ENCODE peak calls at places on chromosomes 13 and 19, in nine cellular contexts. One of them, this sample, is unnamed.

GRCh38 chr13:102394158-102395053 is 7.4 kb downstream of the FGF14 start:
- DNase-seq in CD8-positive, alpha-beta T cell: peak
- DNase-seq in pancreas: peak
- DNase-seq in suprapubic skin: peak
- DNase-seq in heart left ventricle: peak
- DNase-seq in fibroblast of lung: peak
- DNase-seq in breast epithelium: peak
- DNase-seq in astrocyte of the spinal cord: peak
- DNase-seq in esophagus squamous epithelium: peak
- DNase-seq in this sample: peak

GRCh38 chr13:45336025-45336800 is 4.8 kb downstream of the TPT1 start:
- DNase-seq in CD8-positive, alpha-beta T cell: no peak
- DNase-seq in pancreas: no peak
- DNase-seq in suprapubic skin: no peak
- DNase-seq in heart left ventricle: no peak
- DNase-seq in fibroblast of lung: no peak
- DNase-seq in breast epithelium: no peak
- DNase-seq in astrocyte of the spinal cord: no peak
- DNase-seq in esophagus squamous epithelium: no peak
- DNase-seq in this sample: no peak

GRCh38 chr19:4139614-4140236 is 13.7 kb upstream of the CREB3L3 start:
- DNase-seq in CD8-positive, alpha-beta T cell: peak
- DNase-seq in pancreas: peak
- DNase-seq in suprapubic skin: peak
- DNase-seq in heart left ventricle: peak
- DNase-seq in fibroblast of lung: peak
- DNase-seq in breast epithelium: peak
- DNase-seq in astrocyte of the spinal cord: peak
- DNase-seq in esophagus squamous epithelium: no peak
- DNase-seq in this sample: no peak

GRCh38 chr19:11480927-11481776 is at the start of gene ELAVL3:
- DNase-seq in CD8-positive, alpha-beta T cell: no peak
- DNase-seq in pancreas: no peak
- DNase-seq in suprapubic skin: no peak
- DNase-seq in heart left ventricle: no peak
- DNase-seq in fibroblast of lung: no peak
- DNase-seq in breast epithelium: no peak
- DNase-seq in astrocyte of the spinal cord: no peak
- DNase-seq in esophagus squamous epithelium: no peak
- DNase-seq in this sample: no peak

GRCh38 chr19:18768046-18768771 is 22.9 kb downstream of the COMP start:
- DNase-seq in CD8-positive, alpha-beta T cell: no peak
- DNase-seq in pancreas: no peak
- DNase-seq in suprapubic skin: no peak
- DNase-seq in heart left ventricle: peak
- DNase-seq in fibroblast of lung: no peak
- DNase-seq in breast epithelium: no peak
- DNase-seq in astrocyte of the spinal cord: no peak
- DNase-seq in esophagus squamous epithelium: no peak
- DNase-seq in this sample: no peak

GRCh38 chr13:85536706-85537105 is 262.5 kb downstream of the SLITRK6 start:
- DNase-seq in CD8-positive, alpha-beta T cell: no peak
- DNase-seq in pancreas: no peak
- DNase-seq in suprapubic skin: no peak
- DNase-seq in heart left ventricle: no peak
- DNase-seq in fibroblast of lung: peak
- DNase-seq in breast epithelium: no peak
- DNase-seq in astrocyte of the spinal cord: no peak
- DNase-seq in esophagus squamous epithelium: no peak
- DNase-seq in this sample: no peak

GRCh38 chr19:47697863-47698609 is 15.2 kb upstream of the EHD2 start:
- DNase-seq in CD8-positive, alpha-beta T cell: peak
- DNase-seq in pancreas: peak
- DNase-seq in suprapubic skin: no peak
- DNase-seq in heart left ventricle: peak
- DNase-seq in fibroblast of lung: peak
- DNase-seq in breast epithelium: peak
- DNase-seq in astrocyte of the spinal cord: peak
- DNase-seq in esophagus squamous epithelium: no peak
- DNase-seq in this sample: peak

GRCh38 chr13:110298566-110299321 is 8.2 kb downstream of the COL4A1 start:
- DNase-seq in CD8-positive, alpha-beta T cell: peak
- DNase-seq in pancreas: no peak
- DNase-seq in suprapubic skin: no peak
- DNase-seq in heart left ventricle: peak
- DNase-seq in fibroblast of lung: peak
- DNase-seq in breast epithelium: no peak
- DNase-seq in astrocyte of the spinal cord: no peak
- DNase-seq in esophagus squamous epithelium: no peak
- DNase-seq in this sample: no peak

GRCh38 chr13:36344173-36344572 is 2.0 kb downstream of the SPART start:
- DNase-seq in CD8-positive, alpha-beta T cell: no peak
- DNase-seq in pancreas: no peak
- DNase-seq in suprapubic skin: no peak
- DNase-seq in heart left ventricle: no peak
- DNase-seq in fibroblast of lung: peak
- DNase-seq in breast epithelium: no peak
- DNase-seq in astrocyte of the spinal cord: no peak
- DNase-seq in esophagus squamous epithelium: no peak
- DNase-seq in this sample: no peak
- H3K4me3 ChIP-seq in CD8-positive, alpha-beta T cell: no peak
- H3K4me3 ChIP-seq in pancreas: no peak
- H3K4me3 ChIP-seq in suprapubic skin: peak
- H3K4me3 ChIP-seq in heart left ventricle: peak
- H3K4me3 ChIP-seq in fibroblast of lung: peak
- H3K4me3 ChIP-seq in breast epithelium: peak
- H3K4me3 ChIP-seq in astrocyte of the spinal cord: no peak
- H3K4me3 ChIP-seq in esophagus squamous epithelium: no peak
- H3K4me3 ChIP-seq in this sample: peak

GRCh38 chr19:45717983-45718650 is 12.6 kb downstream of the FBXO46 start:
- DNase-seq in CD8-positive, alpha-beta T cell: no peak
- DNase-seq in pancreas: peak
- DNase-seq in suprapubic skin: no peak
- DNase-seq in heart left ventricle: no peak
- DNase-seq in fibroblast of lung: no peak
- DNase-seq in breast epithelium: no peak
- DNase-seq in astrocyte of the spinal cord: no peak
- DNase-seq in esophagus squamous epithelium: no peak
- DNase-seq in this sample: no peak

GRCh38 chr19:45713141-45713540 is 17.6 kb downstream of the FBXO46 start:
- DNase-seq in CD8-positive, alpha-beta T cell: no peak
- DNase-seq in pancreas: no peak
- DNase-seq in suprapubic skin: no peak
- DNase-seq in heart left ventricle: no peak
- DNase-seq in fibroblast of lung: no peak
- DNase-seq in breast epithelium: no peak
- DNase-seq in astrocyte of the spinal cord: no peak
- DNase-seq in esophagus squamous epithelium: no peak
- DNase-seq in this sample: no peak

GRCh38 chr19:45715139-45715538 is 15.6 kb downstream of the FBXO46 start:
- DNase-seq in CD8-positive, alpha-beta T cell: no peak
- DNase-seq in pancreas: no peak
- DNase-seq in suprapubic skin: no peak
- DNase-seq in heart left ventricle: no peak
- DNase-seq in fibroblast of lung: no peak
- DNase-seq in breast epithelium: no peak
- DNase-seq in astrocyte of the spinal cord: no peak
- DNase-seq in esophagus squamous epithelium: no peak
- DNase-seq in this sample: no peak

GRCh38 chr19:45716314-45717130 is 14.2 kb downstream of the FBXO46 start:
- DNase-seq in CD8-positive, alpha-beta T cell: no peak
- DNase-seq in pancreas: no peak
- DNase-seq in suprapubic skin: no peak
- DNase-seq in heart left ventricle: no peak
- DNase-seq in fibroblast of lung: peak
- DNase-seq in breast epithelium: peak
- DNase-seq in astrocyte of the spinal cord: peak
- DNase-seq in esophagus squamous epithelium: no peak
- DNase-seq in this sample: no peak

GRCh38 chr19:45717131-45717982 is 13.3 kb downstream of the FBXO46 start:
- DNase-seq in CD8-positive, alpha-beta T cell: peak
- DNase-seq in pancreas: peak
- DNase-seq in suprapubic skin: peak
- DNase-seq in heart left ventricle: peak
- DNase-seq in fibroblast of lung: peak
- DNase-seq in breast epithelium: peak
- DNase-seq in astrocyte of the spinal cord: peak
- DNase-seq in esophagus squamous epithelium: peak
- DNase-seq in this sample: peak
- TF ChIP-seq CTCF in CD8-positive, alpha-beta T cell: no peak
- TF ChIP-seq CTCF in pancreas: no peak
- TF ChIP-seq CTCF in suprapubic skin: peak
- TF ChIP-seq CTCF in heart left ventricle: no peak
- TF ChIP-seq CTCF in fibroblast of lung: peak
- TF ChIP-seq CTCF in breast epithelium: no peak
- TF ChIP-seq CTCF in astrocyte of the spinal cord: peak
- TF ChIP-seq CTCF in esophagus squamous epithelium: peak
- TF ChIP-seq CTCF in this sample: peak

DNA sequence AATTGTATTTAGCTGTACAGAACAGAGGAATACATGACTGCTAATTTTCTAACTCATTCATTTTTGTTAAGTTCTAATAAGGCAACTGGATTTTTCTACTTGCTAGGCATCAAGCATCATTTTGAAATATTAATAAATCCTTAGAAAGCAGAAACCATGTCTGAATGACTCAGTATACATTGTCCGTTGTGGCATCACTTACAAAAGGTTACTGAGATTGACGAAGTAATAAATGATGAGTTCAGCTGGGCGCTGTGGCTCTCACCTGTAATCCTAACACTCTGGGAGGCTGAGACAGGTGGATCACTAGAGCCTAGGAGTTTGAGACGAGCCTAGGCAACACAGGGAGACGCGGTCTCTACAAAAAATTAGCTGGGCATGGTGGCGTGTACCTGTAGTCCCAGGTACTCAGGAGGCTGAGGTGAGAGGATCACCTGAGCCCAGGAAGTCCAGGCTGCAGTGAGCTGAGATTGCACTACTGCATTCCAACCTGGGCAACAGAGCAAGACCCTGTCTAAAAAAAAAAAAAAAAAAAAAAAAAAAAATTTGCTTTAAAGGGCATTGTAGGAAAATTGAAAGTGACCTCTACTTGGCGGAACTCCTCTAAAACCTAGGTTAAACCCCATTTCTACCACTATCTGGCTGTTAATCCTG is 36.6 kb downstream of the LHFPL6 start:
- DNase-seq in CD8-positive, alpha-beta T cell: no peak
- DNase-seq in pancreas: no peak
- DNase-seq in suprapubic skin: no peak
- DNase-seq in heart left ventricle: no peak
- DNase-seq in fibroblast of lung: no peak
- DNase-seq in breast epithelium: no peak
- DNase-seq in astrocyte of the spinal cord: no peak
- DNase-seq in esophagus squamous epithelium: no peak
- DNase-seq in this sample: no peak
- H3K4me3 ChIP-seq in CD8-positive, alpha-beta T cell: no peak
- H3K4me3 ChIP-seq in pancreas: no peak
- H3K4me3 ChIP-seq in suprapubic skin: no peak
- H3K4me3 ChIP-seq in heart left ventricle: no peak
- H3K4me3 ChIP-seq in fibroblast of lung: no peak
- H3K4me3 ChIP-seq in breast epithelium: no peak
- H3K4me3 ChIP-seq in astrocyte of the spinal cord: no peak
- H3K4me3 ChIP-seq in esophagus squamous epithelium: no peak
- H3K4me3 ChIP-seq in this sample: no peak

DNA sequence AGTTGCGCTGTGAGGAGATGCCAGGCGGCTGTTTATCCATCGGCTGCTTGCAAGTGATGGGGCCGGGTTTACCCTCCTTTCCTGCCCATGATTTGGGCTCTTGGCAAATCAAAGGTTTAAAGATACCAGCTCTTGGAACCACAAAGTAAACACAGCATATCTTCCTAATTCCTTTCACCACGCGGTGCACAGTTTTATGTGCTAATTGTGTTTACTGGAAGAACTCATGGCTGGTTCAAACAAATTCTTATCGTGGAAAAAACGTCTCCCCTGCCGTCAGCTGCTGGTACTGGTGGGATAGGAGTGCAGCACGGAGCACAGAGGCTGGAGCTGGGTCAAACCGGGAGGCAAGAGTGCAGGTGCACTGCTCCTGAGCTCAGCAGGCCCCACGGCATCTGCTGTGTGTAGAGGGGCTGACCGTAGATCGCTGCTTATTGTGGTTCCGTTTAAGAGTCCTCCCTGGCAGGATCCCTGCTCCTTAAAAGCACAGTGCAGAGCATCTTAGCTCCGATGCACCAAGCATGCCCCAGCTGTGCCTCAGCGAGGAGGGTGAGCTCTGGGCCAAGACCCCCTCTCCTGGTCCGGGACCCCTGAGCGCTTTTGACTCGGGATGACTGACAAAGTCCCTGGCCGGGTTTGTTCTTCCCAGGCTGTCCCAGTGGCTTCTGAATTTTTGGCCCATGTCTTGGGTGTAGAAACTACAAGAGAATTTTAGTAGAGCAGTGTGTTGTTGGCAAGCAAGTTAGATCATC is 51.3 kb upstream of the GAS6 start:
- DNase-seq in CD8-positive, alpha-beta T cell: peak
- DNase-seq in pancreas: peak
- DNase-seq in suprapubic skin: peak
- DNase-seq in heart left ventricle: no peak
- DNase-seq in fibroblast of lung: no peak
- DNase-seq in breast epithelium: peak
- DNase-seq in astrocyte of the spinal cord: no peak
- DNase-seq in esophagus squamous epithelium: no peak
- DNase-seq in this sample: no peak
- TF ChIP-seq CTCF in CD8-positive, alpha-beta T cell: no peak
- TF ChIP-seq CTCF in pancreas: no peak
- TF ChIP-seq CTCF in suprapubic skin: no peak
- TF ChIP-seq CTCF in heart left ventricle: no peak
- TF ChIP-seq CTCF in fibroblast of lung: no peak
- TF ChIP-seq CTCF in breast epithelium: no peak
- TF ChIP-seq CTCF in astrocyte of the spinal cord: no peak
- TF ChIP-seq CTCF in esophagus squamous epithelium: no peak
- TF ChIP-seq CTCF in this sample: no peak

GRCh38 chr19:5851302-5851701 is at the start of gene FUT3:
- DNase-seq in CD8-positive, alpha-beta T cell: no peak
- DNase-seq in pancreas: no peak
- DNase-seq in suprapubic skin: no peak
- DNase-seq in heart left ventricle: no peak
- DNase-seq in fibroblast of lung: no peak
- DNase-seq in breast epithelium: peak
- DNase-seq in astrocyte of the spinal cord: no peak
- DNase-seq in esophagus squamous epithelium: no peak
- DNase-seq in this sample: no peak
- H3K4me3 ChIP-seq in CD8-positive, alpha-beta T cell: no peak
- H3K4me3 ChIP-seq in pancreas: no peak
- H3K4me3 ChIP-seq in suprapubic skin: no peak
- H3K4me3 ChIP-seq in heart left ventricle: no peak
- H3K4me3 ChIP-seq in fibroblast of lung: no peak
- H3K4me3 ChIP-seq in breast epithelium: no peak
- H3K4me3 ChIP-seq in astrocyte of the spinal cord: no peak
- H3K4me3 ChIP-seq in esophagus squamous epithelium: peak
- H3K4me3 ChIP-seq in this sample: no peak

DNA sequence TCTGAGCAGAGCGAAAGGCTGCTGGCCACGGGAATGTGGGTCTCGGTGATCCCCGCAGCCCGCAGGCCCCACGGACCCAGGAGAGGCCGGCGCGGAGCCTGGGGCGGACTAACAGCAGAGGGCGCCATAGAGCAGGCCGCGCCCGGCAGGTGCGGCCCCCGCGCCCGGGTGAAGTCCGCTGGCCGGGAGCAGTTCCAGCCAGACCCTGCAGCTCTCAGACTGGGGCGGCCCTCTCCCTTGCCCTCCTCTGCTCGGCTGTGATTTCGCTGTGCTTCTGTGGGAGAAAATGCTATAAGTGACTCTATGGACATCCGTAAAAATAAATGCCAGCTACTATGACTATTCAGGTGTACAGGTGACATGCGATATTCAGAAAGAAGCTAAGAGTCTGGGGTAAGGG is 37.7 kb downstream of the GSX1 start:
- DNase-seq in CD8-positive, alpha-beta T cell: peak
- DNase-seq in pancreas: peak
- DNase-seq in suprapubic skin: no peak
- DNase-seq in heart left ventricle: peak
- DNase-seq in fibroblast of lung: peak
- DNase-seq in breast epithelium: no peak
- DNase-seq in astrocyte of the spinal cord: peak
- DNase-seq in esophagus squamous epithelium: no peak
- DNase-seq in this sample: no peak
- TF ChIP-seq CTCF in CD8-positive, alpha-beta T cell: peak
- TF ChIP-seq CTCF in pancreas: peak
- TF ChIP-seq CTCF in suprapubic skin: peak
- TF ChIP-seq CTCF in heart left ventricle: peak
- TF ChIP-seq CTCF in fibroblast of lung: peak
- TF ChIP-seq CTCF in breast epithelium: peak
- TF ChIP-seq CTCF in astrocyte of the spinal cord: peak
- TF ChIP-seq CTCF in esophagus squamous epithelium: peak
- TF ChIP-seq CTCF in this sample: peak